ENCODE peak calls at places on chromosomes 12 and 14, in eight cellular contexts. B is PC-3; R is neural crest cell; Z is activated T-cell treated with anti-CD3 and anti-CD28 coated beads for 1 hour; Y is thyroid gland; E is NCI-H524; L is frontal cortex; P is CD4-positive, alpha-beta T cell. T is an unnamed sample.

GRCh38 chr14:22391908-22392307 is 197.1 kb downstream of the DAD1 start:
- DNase-seq in B (peak), P (no peak), R (peak), Y (peak), E (peak), L (peak), Z (no peak), T (no peak)

GRCh38 chr12:44654641-44655625 is 221.2 kb downstream of the NELL2 start:
- DNase-seq in P (no peak), E (peak), L (no peak), B (no peak), R (no peak), Y (no peak), Z (no peak), T (no peak)

GRCh38 chr12:3458041-3458440 is 33.0 kb upstream of the PRMT8 start:
- DNase-seq in L (no peak), B (peak), P (no peak), Y (no peak), Z (no peak), E (no peak), R (no peak), T (no peak)

GRCh38 chr14:68373847-68374582 is 418.9 kb downstream of the ZFP36L1 start:
- DNase-seq in R (no peak), Z (no peak), E (no peak), P (no peak), L (no peak), Y (no peak), B (no peak), T (no peak)

GRCh38 chr12:4653257-4653656 is 4.3 kb downstream of the NDUFA9 start:
- DNase-seq in Y (no peak), Z (no peak), L (no peak), P (no peak), E (no peak), B (no peak), R (no peak), T (no peak)

GRCh38 chr14:104101086-104101621 is 15.7 kb downstream of the ASPG start:
- DNase-seq in P (no peak), E (no peak), Y (no peak), L (no peak), R (no peak), B (no peak), Z (no peak), T (no peak)

GRCh38 chr14:104681689-104682074 is 7.7 kb upstream of the INF2 start:
- DNase-seq in E (no peak), Z (no peak), R (peak), L (peak), P (no peak), B (peak), Y (peak), T (no peak)

GRCh38 chr12:20040194-20040593 is 328.1 kb upstream of the PDE3A start:
- DNase-seq in E (no peak), Z (no peak), L (no peak), R (no peak), B (no peak), Y (no peak), P (no peak), T (no peak)

GRCh38 chr12:27779837-27780611 is at the start of the genes KLHL42 and MANSC4:
- DNase-seq in Y (peak), R (peak), L (peak), E (peak), P (peak), B (peak), Z (peak), T (peak)

GRCh38 chr14:64158608-64159007 is 135.6 kb downstream of the ESR2 start:
- DNase-seq in P (no peak), E (no peak), L (no peak), B (no peak), R (no peak), Z (no peak), Y (no peak), T (no peak)

GRCh38 chr12:9792961-9793617 is 32.4 kb upstream of the CD69 start:
- DNase-seq in L (no peak), B (peak), Z (no peak), P (no peak), E (no peak), Y (no peak), R (no peak), T (no peak)

GRCh38 chr12:112381421-112381897 is 772 bp downstream of the HECTD4 start:
- DNase-seq in E (peak), B (peak), R (peak), Y (peak), L (no peak), P (peak), Z (peak), T (peak)

T was measured in activated T-helper 2 cell treated with anti-CD3 and anti-CD28 coated beads, Interferon-gamma antibody, Interleukin-2, Interleukin-4, amounts not matched to agents 10 μg/mL and 5 μg/mL and 100 μg/mL, durations not matched to agents 14 hours and 24 hours and 36 hours.